ENCODE peak calls at places on chromosomes 13 and 19, in eight cellular contexts. A is heart left ventricle, U is body of pancreas, O is uterus, H is psoas muscle, X is GM12878, E is left lung, R is mammary epithelial cell. W is an unnamed sample. For H3K4me1, the result is how much of the 10 kb centered on the place peaks cover.

GRCh38 chr13:32905864-32906180 is 110.4 kb upstream of the KL start:
- DNase-seq in H (no peak), O (peak), R (no peak), A (peak), X (no peak), E (no peak), U (peak), W (no peak)

GRCh38 chr13:28606466-28606865 is 52.5 kb upstream of the POMP start:
- DNase-seq in A (no peak), R (no peak), O (no peak), U (no peak), H (no peak), E (no peak), X (no peak), W (no peak)

GRCh38 chr13:40470665-40471064 is 195.8 kb downstream of the FOXO1 start:
- DNase-seq in O (peak), H (peak), X (no peak), U (no peak), E (no peak), R (no peak), A (no peak), W (no peak)

GRCh38 chr13:33445024-33445423 is 159.5 kb upstream of the STARD13 start:
- DNase-seq in R (no peak), X (no peak), O (no peak), H (no peak), E (no peak), A (no peak), U (no peak), W (no peak)

GRCh38 chr19:10998045-10998533 is 37.3 kb downstream of the SMARCA4 start:
- DNase-seq in O (no peak), A (no peak), E (no peak), U (peak), X (no peak), H (peak), R (no peak), W (no peak)

GRCh38 chr13:23289917-23290357 is 109.2 kb downstream of the SGCG start:
- DNase-seq in X (no peak), H (no peak), U (no peak), E (no peak), R (peak), O (no peak), A (peak), W (no peak)

GRCh38 chr19:49637865-49638350 is 2.0 kb downstream of the RRAS start:
- DNase-seq in A (peak), R (peak), X (no peak), U (peak), H (peak), E (peak), O (peak), W (no peak)

GRCh38 chr19:28289294-28290063 is 923.5 kb downstream of the UQCRFS1 start:
- DNase-seq in H (no peak), E (no peak), O (no peak), U (peak), X (no peak), R (peak), A (no peak), W (no peak)

GRCh38 chr13:46544208-46544607 is 8.8 kb upstream of the LRCH1 start:
- DNase-seq in O (no peak), R (no peak), X (peak), A (no peak), U (no peak), E (no peak), H (no peak), W (no peak)

GRCh38 chr13:30464496-30465351 is 1.0 kb downstream of the HMGB1 start:
- DNase-seq in A (peak), O (peak), R (peak), U (peak), X (no peak), H (peak), E (peak), W (peak)

GRCh38 chr13:77697208-77698103 is at the start of gene SLAIN1:
- DNase-seq in U (peak), R (no peak), X (no peak), H (peak), E (peak), O (peak), A (peak), W (peak)

GRCh38 chr19:15251749-15252397 is 19.6 kb upstream of the EPHX3 start:
- DNase-seq in X (no peak), O (peak), E (no peak), R (peak), U (peak), H (peak), A (peak), W (no peak)

GRCh38 chr19:51458051-51458645 is at the start of gene SIGLEC8:
- DNase-seq in E (no peak), X (no peak), O (no peak), U (no peak), R (no peak), A (no peak), H (no peak), W (no peak)

GRCh38 chr19:28341810-28342350 is 871.1 kb downstream of the UQCRFS1 start:
- DNase-seq in E (no peak), H (no peak), U (no peak), X (no peak), O (no peak), A (no peak), R (no peak), W (no peak)

GRCh38 chr13:30395192-30396158 is 26.8 kb upstream of the UBE2L5 start:
- DNase-seq in E (peak), X (peak), U (peak), H (peak), O (peak), R (peak), A (peak), W (peak)

GRCh38 chr13:77623797-77624196 is 73.7 kb upstream of the SLAIN1 start:
- DNase-seq in X (no peak), U (no peak), O (no peak), R (no peak), E (no peak), H (no peak), A (no peak), W (no peak)

GRCh38 chr19:21838646-21839045 is 2.7 kb upstream of the ZNF43 start:
- DNase-seq in O (no peak), E (no peak), X (no peak), A (no peak), H (no peak), U (no peak), R (no peak), W (no peak)

GRCh38 chr19:2059422-2060201 is 8.6 kb upstream of the MKNK2 start:
- DNase-seq in O (peak), H (peak), A (peak), U (peak), X (no peak), E (peak), R (peak), W (no peak)
- H3K4me3 ChIP-seq in O (no peak), H (peak), A (peak), U (no peak), X (peak), E (peak), R (no peak), W (peak)

GRCh38 chr19:44845612-44846454 is at the start of gene NECTIN2:
- DNase-seq in A (peak), E (peak), H (peak), R (peak), O (peak), X (peak), U (peak), W (peak)
- H3K4me1 ChIP-seq in A (under half), E (half or more), H (under half), R (under half), O (under half), X (under half), U (under half), W (under half)

DNA sequence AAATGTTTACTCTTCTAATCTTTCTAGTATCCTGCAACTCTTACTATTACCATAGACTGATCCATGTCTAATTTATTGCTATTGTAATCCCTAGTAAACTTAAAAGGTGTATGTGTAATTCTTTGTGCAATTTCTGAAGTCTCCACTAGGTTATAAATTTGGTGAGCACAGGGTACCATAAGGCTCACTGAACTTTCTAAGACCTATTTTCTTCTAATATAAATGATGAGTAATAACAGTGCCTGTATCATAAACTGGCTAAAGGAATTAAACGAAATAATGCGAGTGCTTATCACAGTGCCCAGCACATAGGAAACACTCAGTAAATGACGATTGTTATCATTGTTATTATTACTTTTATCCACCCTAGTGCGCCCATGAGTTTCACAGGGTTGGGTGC is 119.1 kb downstream of the KLF12 start:
- DNase-seq in O (no peak), R (no peak), E (no peak), H (no peak), X (no peak), A (no peak), U (no peak), W (no peak)
- TF ChIP-seq CTCF in O (no peak), R (peak), E (no peak), H (no peak), X (peak), A (peak), U (no peak), W (peak)

DNA sequence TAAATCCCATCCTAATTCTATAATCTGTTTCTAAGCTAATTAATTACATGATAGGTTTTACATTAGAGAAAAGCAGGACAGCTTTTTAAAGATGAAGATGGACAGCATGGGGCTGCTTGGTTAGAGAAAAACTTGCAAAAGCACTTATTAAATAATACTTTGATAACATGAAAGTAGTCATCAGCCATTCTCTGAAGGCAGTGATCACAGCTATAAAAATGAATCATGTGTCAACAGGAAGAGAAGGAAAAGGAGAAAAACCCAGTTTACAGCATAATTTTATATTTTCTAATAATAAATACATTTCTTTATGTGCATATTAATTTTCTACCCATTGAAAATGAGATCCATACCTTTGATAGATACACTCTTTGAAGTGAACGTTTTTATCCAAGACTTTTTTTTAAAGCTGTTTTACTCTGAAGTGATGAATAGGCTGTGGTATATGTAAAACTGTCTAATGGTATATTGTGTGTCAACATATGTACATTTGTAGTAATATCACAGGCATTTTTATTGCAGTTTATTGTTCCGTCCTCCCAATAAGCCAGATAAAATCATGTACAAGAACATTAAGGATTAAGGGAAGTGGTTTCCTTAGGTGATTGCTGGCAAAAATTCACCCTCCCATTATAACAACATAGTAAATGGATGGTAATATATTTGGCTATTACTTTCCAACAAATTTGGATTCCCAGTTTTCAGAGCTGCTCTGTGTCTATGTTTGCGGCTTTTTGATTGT is 1.4 kb upstream of the KLF5 start:
- DNase-seq in H (no peak), R (no peak), U (no peak), X (no peak), O (no peak), E (no peak), A (no peak), W (no peak)
- H3K4me3 ChIP-seq in H (no peak), R (peak), U (no peak), X (no peak), O (no peak), E (peak), A (no peak), W (no peak)

DNA sequence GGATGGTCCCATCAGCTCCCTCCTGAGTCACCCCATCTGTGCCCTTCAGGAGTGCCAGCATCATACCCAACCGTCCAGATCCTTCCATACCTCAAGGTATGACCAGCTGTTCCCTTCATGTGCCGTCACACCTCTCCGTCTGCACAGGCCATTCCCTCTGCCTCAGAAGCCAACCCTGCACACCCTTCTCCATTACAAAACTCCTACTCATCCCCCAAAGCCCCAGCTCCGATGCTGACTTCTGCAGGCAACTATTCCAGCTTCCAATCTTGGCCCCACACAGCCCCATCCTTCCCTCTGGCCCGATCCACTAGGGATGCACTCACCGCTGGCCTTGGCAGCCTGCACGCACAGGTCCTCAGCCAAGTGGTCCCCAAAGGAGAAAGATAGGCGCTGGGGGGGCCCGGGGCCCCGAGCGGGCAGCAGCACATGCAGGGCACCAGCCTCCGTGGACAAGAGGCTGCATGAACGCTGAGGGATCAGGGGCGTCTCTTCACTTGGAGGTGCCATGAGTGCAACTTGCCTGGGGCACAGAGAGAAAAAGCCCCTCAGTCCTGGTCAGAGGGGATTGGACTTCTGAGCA is 3.8 kb downstream of the JAK3 start:
- DNase-seq in E (no peak), X (no peak), O (no peak), A (no peak), H (no peak), R (no peak), U (no peak), W (no peak)
- H3K4me1 ChIP-seq in E (half or more), X (under half), O (under half), A (under half), H (under half), R (under half), U (under half), W (half or more)

GRCh38 chr19:46515879-46516350 is 20.2 kb upstream of the PNMA8B start:
- DNase-seq in U (no peak), R (peak), O (no peak), A (no peak), X (no peak), E (no peak), H (no peak), W (no peak)
- TF ChIP-seq CTCF in U (peak), R (peak), O (peak), A (peak), X (peak), E (peak), H (peak), W (peak)

GRCh38 chr19:40800997-40801377 is 2.0 kb downstream of the EGLN2 start:
- DNase-seq in R (no peak), U (no peak), O (no peak), X (no peak), A (no peak), H (no peak), E (peak), W (no peak)
- H3K4me3 ChIP-seq in R (no peak), U (no peak), O (no peak), X (peak), A (peak), H (peak), E (peak), W (peak)

DNA sequence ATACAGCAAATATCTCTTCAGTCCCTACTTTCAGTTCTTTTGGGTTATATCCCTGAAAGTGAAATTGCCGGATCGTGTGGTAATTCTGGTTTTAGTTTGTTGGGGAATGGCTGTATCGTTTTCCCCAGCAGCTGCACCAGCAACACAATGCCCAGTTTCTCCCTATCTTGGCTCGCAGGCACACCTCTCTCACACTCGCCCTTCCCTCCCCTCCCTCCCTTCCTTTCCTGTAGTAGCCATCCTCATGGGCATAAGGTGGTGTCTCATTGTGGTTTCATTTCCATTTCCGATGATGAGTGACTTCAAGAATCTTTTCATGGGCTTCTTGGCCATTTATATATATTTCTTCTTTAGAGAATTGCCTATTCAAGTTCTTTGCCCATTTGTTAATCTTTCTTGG is 8.6 kb upstream of the GPR18 start:
- DNase-seq in X (no peak), A (no peak), E (no peak), H (no peak), R (no peak), O (no peak), U (no peak), W (no peak)
- H3K4me1 ChIP-seq in X (under half), A (under half), E (under half), H (under half), R (under half), O (under half), U (under half), W (under half)

DNA sequence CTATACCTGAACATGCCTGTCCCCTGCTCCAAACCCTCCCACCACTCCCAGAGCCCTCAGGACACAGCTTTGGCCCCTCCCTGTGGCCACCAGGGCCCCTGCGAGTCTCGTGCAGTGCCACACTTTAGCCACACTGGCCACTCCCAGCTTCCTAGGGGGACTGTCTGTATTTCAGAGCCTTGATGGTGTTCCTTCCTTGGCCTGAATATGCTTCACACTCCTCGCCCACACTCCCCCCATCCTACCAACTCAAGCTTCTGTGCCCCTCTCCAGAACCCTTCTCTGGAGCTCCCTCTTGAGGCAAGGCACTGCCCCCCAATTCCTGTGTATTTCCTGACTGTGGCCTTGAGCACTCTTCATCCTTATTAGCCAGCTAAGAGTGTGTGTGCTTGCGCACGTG is 80.2 kb downstream of the DPF1 start:
- DNase-seq in E (no peak), R (no peak), A (no peak), X (no peak), O (no peak), H (no peak), U (no peak), W (no peak)
- TF ChIP-seq CTCF in E (no peak), R (peak), A (no peak), X (no peak), O (no peak), H (no peak), U (no peak), W (no peak)

W was measured in CD8-positive, alpha-beta T cell.